ENCODE peak calls at places on chromosomes 1 and 21, in eight cellular contexts. One of them, this sample, is unnamed.
A peak's percentile ranks its signal among the peaks of the same experiment; 100 is the strongest.

GRCh38 chr1:233444484-233444883 is 117.0 kb downstream of the MAP3K21 start:
- DNase-seq in NCI-H460: no peak
- DNase-seq in mucosa of gallbladder: no peak
- DNase-seq in adipocyte: no peak
- DNase-seq in NCI-H1092 treated with DMSO at 0.1 percent for 48 hours: no peak
- DNase-seq in M059J: no peak
- DNase-seq in activated CD4-positive, alpha-beta T cell treated with anti-CD3 and anti-CD28 coated beads for 24 hours: no peak
- DNase-seq in pancreas: no peak
- DNase-seq in this sample: no peak

GRCh38 chr1:210582186-210582981 is 253.7 kb downstream of the HHAT start:
- DNase-seq in M059J: no peak
- DNase-seq in mucosa of gallbladder: no peak
- DNase-seq in NCI-H460: no peak
- DNase-seq in NCI-H1092 treated with DMSO at 0.1 percent for 48 hours: no peak
- DNase-seq in activated CD4-positive, alpha-beta T cell treated with anti-CD3 and anti-CD28 coated beads for 24 hours: no peak
- DNase-seq in adipocyte: no peak
- DNase-seq in pancreas: no peak
- DNase-seq in this sample: no peak

GRCh38 chr1:18923721-18924610 is 21.6 kb upstream of the ALDH4A1 start:
- DNase-seq in NCI-H1092 treated with DMSO at 0.1 percent for 48 hours: peak; percentile 69
- DNase-seq in mucosa of gallbladder: no peak
- DNase-seq in activated CD4-positive, alpha-beta T cell treated with anti-CD3 and anti-CD28 coated beads for 24 hours: no peak
- DNase-seq in adipocyte: peak; percentile 73
- DNase-seq in M059J: peak; percentile 65
- DNase-seq in NCI-H460: no peak
- DNase-seq in pancreas: no peak
- DNase-seq in this sample: no peak

GRCh38 chr1:235011599-235012435 is 116.8 kb downstream of the TOMM20 start:
- DNase-seq in M059J: peak; percentile 100
- DNase-seq in pancreas: no peak
- DNase-seq in NCI-H460: no peak
- DNase-seq in adipocyte: peak; percentile 87
- DNase-seq in mucosa of gallbladder: peak; percentile 70
- DNase-seq in NCI-H1092 treated with DMSO at 0.1 percent for 48 hours: no peak
- DNase-seq in activated CD4-positive, alpha-beta T cell treated with anti-CD3 and anti-CD28 coated beads for 24 hours: peak; percentile 90
- DNase-seq in this sample: peak; percentile 57

GRCh38 chr1:154686507-154686906 is 78.5 kb upstream of the ADAR start:
- DNase-seq in M059J: no peak
- DNase-seq in NCI-H460: no peak
- DNase-seq in pancreas: no peak
- DNase-seq in mucosa of gallbladder: no peak
- DNase-seq in NCI-H1092 treated with DMSO at 0.1 percent for 48 hours: no peak
- DNase-seq in activated CD4-positive, alpha-beta T cell treated with anti-CD3 and anti-CD28 coated beads for 24 hours: no peak
- DNase-seq in adipocyte: no peak
- DNase-seq in this sample: no peak

GRCh38 chr21:44802396-44803153 is 955 bp upstream of the UBE2G2 start:
- DNase-seq in NCI-H1092 treated with DMSO at 0.1 percent for 48 hours: no peak
- DNase-seq in adipocyte: no peak
- DNase-seq in pancreas: no peak
- DNase-seq in mucosa of gallbladder: no peak
- DNase-seq in activated CD4-positive, alpha-beta T cell treated with anti-CD3 and anti-CD28 coated beads for 24 hours: no peak
- DNase-seq in M059J: peak; percentile 25
- DNase-seq in NCI-H460: no peak
- DNase-seq in this sample: no peak

GRCh38 chr1:19582318-19582717 is 61.8 kb upstream of the NBL1 start:
- DNase-seq in NCI-H1092 treated with DMSO at 0.1 percent for 48 hours: no peak
- DNase-seq in adipocyte: no peak
- DNase-seq in mucosa of gallbladder: peak; percentile 64
- DNase-seq in NCI-H460: no peak
- DNase-seq in M059J: peak; percentile 44
- DNase-seq in pancreas: peak; percentile 66
- DNase-seq in activated CD4-positive, alpha-beta T cell treated with anti-CD3 and anti-CD28 coated beads for 24 hours: peak; percentile 73
- DNase-seq in this sample: peak; percentile 72

GRCh38 chr1:54486864-54487263 is 61.2 kb upstream of the ACOT11 start:
- DNase-seq in M059J: no peak
- DNase-seq in mucosa of gallbladder: no peak
- DNase-seq in pancreas: no peak
- DNase-seq in NCI-H1092 treated with DMSO at 0.1 percent for 48 hours: peak; percentile 66
- DNase-seq in NCI-H460: no peak
- DNase-seq in adipocyte: no peak
- DNase-seq in activated CD4-positive, alpha-beta T cell treated with anti-CD3 and anti-CD28 coated beads for 24 hours: no peak
- DNase-seq in this sample: peak; percentile 17

GRCh38 chr1:37513795-37514349 is 694 bp downstream of the MEAF6 start:
- DNase-seq in mucosa of gallbladder: no peak
- DNase-seq in M059J: peak; percentile 40
- DNase-seq in NCI-H1092 treated with DMSO at 0.1 percent for 48 hours: peak; percentile 68
- DNase-seq in activated CD4-positive, alpha-beta T cell treated with anti-CD3 and anti-CD28 coated beads for 24 hours: peak; percentile 33
- DNase-seq in adipocyte: peak; percentile 55
- DNase-seq in NCI-H460: no peak
- DNase-seq in pancreas: peak; percentile 61
- DNase-seq in this sample: peak; percentile 66

GRCh38 chr1:69139007-69139406 is 428.7 kb upstream of the LRRC7 start:
- DNase-seq in pancreas: no peak
- DNase-seq in M059J: no peak
- DNase-seq in adipocyte: no peak
- DNase-seq in mucosa of gallbladder: no peak
- DNase-seq in NCI-H460: no peak
- DNase-seq in activated CD4-positive, alpha-beta T cell treated with anti-CD3 and anti-CD28 coated beads for 24 hours: no peak
- DNase-seq in NCI-H1092 treated with DMSO at 0.1 percent for 48 hours: no peak
- DNase-seq in this sample: no peak